ENCODE peak calls at places on chromosomes 5 and 9, in six cellular contexts. J is HCT116, D is stomach, R is heart left ventricle, Z is body of pancreas, T is uterus. I is an unnamed sample.
A peak's percentile ranks its signal among the peaks of the same experiment; 100 is the strongest.

GRCh38 chr9:104025945-104026344 is 68.2 kb upstream of the SMC2 start:
- DNase-seq in D (no peak), Z (no peak), T (no peak), R (no peak), J (no peak), I (no peak)

GRCh38 chr9:99104459-99105151 is at the start of gene TGFBR1:
- DNase-seq in J (peak; percentile 73), T (peak; percentile 95), D (peak; percentile 94), R (peak; percentile 96), Z (peak; percentile 93), I (peak; percentile 99)

GRCh38 chr5:1409386-1410110 is 35.7 kb downstream of the SLC6A3 start:
- DNase-seq in Z (no peak), R (no peak), J (no peak), D (no peak), T (no peak), I (peak; percentile 47)

GRCh38 chr5:69512740-69513260 is 20.2 kb downstream of the OCLN start:
- DNase-seq in D (no peak), T (no peak), J (no peak), Z (no peak), R (no peak), I (no peak)

GRCh38 chr9:79145442-79145841 is 426.3 kb upstream of the TLE4 start:
- DNase-seq in D (no peak), J (no peak), R (no peak), Z (no peak), T (no peak), I (no peak)

GRCh38 chr9:112000743-112001142 is 104.1 kb downstream of the UGCG start:
- DNase-seq in T (no peak), Z (no peak), D (no peak), J (no peak), R (no peak), I (no peak)

GRCh38 chr5:122882836-122883235 is 37.4 kb downstream of the SNX24 start:
- DNase-seq in D (no peak), J (no peak), T (no peak), Z (no peak), R (no peak), I (peak; percentile 35)

GRCh38 chr5:130323804-130324454 is 419.7 kb downstream of the CHSY3 start:
- DNase-seq in D (no peak), T (no peak), Z (no peak), R (no peak), J (no peak), I (no peak)

GRCh38 chr9:134366223-134367031 is 40.2 kb downstream of the RXRA start:
- DNase-seq in R (peak; percentile 95), Z (peak; percentile 94), T (peak; percentile 91), J (no peak), D (peak; percentile 91), I (peak; percentile 97)

GRCh38 chr5:54655266-54655665 is 137.7 kb downstream of the SNX18 start:
- DNase-seq in R (no peak), J (no peak), T (no peak), D (no peak), Z (no peak), I (no peak)

GRCh38 chr9:98146101-98146991 is 27.3 kb upstream of the TRIM14 start:
- DNase-seq in R (no peak), J (no peak), D (peak; percentile 92), T (no peak), Z (peak; percentile 89), I (peak; percentile 81)

GRCh38 chr9:91795500-91796241 is 154.4 kb downstream of the ROR2 start:
- DNase-seq in Z (no peak), J (peak; percentile 71), R (no peak), T (no peak), D (no peak), I (no peak)

GRCh38 chr5:159552751-159553150 is 222.5 kb upstream of the IL12B start:
- DNase-seq in R (no peak), Z (no peak), T (no peak), D (no peak), J (no peak), I (peak; percentile 15)

GRCh38 chr9:131043097-131043496 is 34.1 kb downstream of the LAMC3 start:
- DNase-seq in Z (no peak), R (no peak), D (no peak), T (no peak), J (no peak), I (no peak)

GRCh38 chr5:107801061-107801460 is 130.3 kb upstream of the EFNA5 start:
- DNase-seq in D (no peak), T (no peak), Z (no peak), R (no peak), J (no peak), I (no peak)

GRCh38 chr9:32426278-32426939 is 42.0 kb downstream of the ACO1 start:
- DNase-seq in Z (peak; percentile 91), J (no peak), D (peak; percentile 68), R (no peak), T (no peak), I (no peak)

GRCh38 chr5:163916376-163916775 is 411.0 kb downstream of the MAT2B start:
- DNase-seq in Z (peak; percentile 58), J (no peak), T (no peak), R (no peak), D (no peak), I (no peak)

DNA sequence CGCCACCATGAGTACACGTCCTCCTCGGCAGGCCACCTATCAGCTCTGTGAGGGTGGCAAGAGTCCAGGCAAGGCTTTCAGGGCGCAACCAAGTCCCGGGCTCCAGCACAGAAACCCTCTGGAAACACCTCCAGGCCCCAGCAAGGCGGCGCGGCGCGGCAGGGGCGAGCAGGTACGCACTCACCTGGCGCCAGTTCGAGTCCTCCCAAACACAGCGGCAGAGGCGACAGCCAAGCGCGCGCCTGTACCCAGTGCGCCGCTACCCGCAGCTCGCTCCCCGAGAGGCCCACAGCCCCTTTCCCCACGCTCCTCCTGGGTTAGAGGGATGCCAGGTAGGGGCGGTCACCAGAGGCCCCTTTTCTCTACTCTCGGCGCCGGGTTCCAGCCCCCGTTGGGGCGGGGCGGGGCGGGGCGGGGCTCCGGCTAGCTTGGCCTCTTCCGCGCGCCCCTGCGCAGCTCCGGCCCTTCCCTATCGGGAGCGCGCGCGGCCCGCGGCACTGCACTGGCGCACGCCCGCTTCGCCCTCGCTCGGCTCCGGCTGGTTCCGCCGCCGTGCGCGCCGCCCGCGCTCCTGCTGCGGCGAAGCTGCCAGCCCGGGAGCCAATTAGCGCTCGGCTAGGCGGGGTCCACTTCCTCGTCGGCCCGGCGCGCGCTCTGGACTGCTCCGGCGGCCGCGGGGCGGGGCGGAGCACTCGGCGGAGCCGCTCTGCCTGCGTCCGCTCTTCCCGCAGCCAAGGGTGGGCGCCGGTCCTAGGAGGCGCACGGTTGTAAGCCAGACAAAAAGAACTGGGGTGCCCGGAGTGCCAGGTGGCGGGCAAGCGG is at the start of the genes NMRK1 and OSTF1:
- DNase-seq in D (peak; percentile 97), J (peak; percentile 90), R (peak; percentile 97), Z (peak; percentile 96), T (peak; percentile 96), I (peak; percentile 97)
- TF ChIP-seq POLR2A in D (peak; percentile 92), J (peak; percentile 70), R (peak; percentile 90), Z (peak; percentile 92), T (peak; percentile 70), I (peak; percentile 84)

GRCh38 chr9:129497837-129498450 is 123.0 kb downstream of the C9orf50 start:
- DNase-seq in D (no peak), T (peak; percentile 45), J (no peak), Z (no peak), R (no peak), I (no peak)

GRCh38 chr9:129494113-129494789 is 126.7 kb downstream of the C9orf50 start:
- DNase-seq in T (peak; percentile 26), Z (peak; percentile 90), J (no peak), D (peak; percentile 76), R (peak; percentile 19), I (no peak)

GRCh38 chr9:129497064-129497836 is 123.7 kb downstream of the C9orf50 start:
- DNase-seq in D (no peak), Z (peak; percentile 48), R (no peak), J (no peak), T (peak; percentile 69), I (no peak)

GRCh38 chr9:129495422-129496186 is 125.3 kb downstream of the C9orf50 start:
- DNase-seq in D (peak; percentile 96), R (peak; percentile 97), J (peak; percentile 82), T (peak; percentile 97), Z (peak; percentile 97), I (peak; percentile 75)

DNA sequence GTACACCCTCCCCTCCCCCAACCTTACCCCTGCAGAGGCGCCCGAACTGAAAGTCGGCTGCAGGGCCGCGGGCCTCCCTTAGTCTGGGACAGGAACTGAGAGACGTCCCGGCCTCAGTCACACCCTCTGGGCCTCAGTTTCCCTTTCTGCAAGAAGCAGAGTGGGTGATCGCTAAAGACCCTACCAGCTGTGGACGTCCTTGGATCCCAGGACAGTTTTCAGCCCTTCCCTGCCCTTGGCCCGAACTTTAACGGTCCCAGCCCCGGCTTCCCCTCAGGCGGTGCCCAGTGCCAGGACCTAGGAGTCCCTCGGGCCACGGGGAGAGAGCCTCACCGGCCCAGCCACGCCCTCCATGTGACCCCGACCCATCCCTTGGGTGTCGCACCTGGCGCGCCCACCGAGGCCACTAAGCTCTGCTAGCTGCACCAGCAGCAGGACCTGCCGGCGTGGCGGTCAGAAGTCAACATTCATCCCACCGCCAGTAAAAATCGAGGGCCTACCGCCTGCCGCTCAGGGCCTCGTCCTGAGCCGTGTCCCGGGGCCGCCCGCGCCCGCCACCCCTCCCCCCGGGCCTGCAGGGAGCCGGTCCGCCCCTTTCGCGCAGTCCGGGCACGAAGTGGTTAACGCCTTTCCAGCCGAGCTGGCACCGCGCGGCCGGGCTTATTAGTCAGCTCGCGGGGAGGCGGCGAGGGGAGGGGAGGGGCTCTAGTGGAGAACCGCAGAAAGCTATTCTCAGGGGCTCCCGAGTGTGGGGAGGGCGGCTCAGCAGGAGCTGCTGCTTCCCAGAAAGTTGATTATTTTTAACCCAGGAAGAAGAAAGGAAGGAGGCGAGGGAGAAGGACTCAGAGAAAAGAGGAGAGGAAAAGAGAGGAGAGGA is 124.5 kb downstream of the C9orf50 start:
- DNase-seq in T (peak; percentile 95), Z (peak; percentile 97), J (peak; percentile 72), R (peak; percentile 98), D (peak; percentile 96), I (no peak)
- TF ChIP-seq POLR2A in T (peak; percentile 88), Z (no peak), J (no peak), R (peak; percentile 86), D (peak; percentile 75), I (peak; percentile 17)

GRCh38 chr5:10565785-10566506 is 2.1 kb downstream of the ANKRD33B start:
- DNase-seq in R (no peak), D (no peak), J (no peak), T (no peak), Z (no peak), I (no peak)
- TF ChIP-seq POLR2A in R (no peak), D (no peak), J (no peak), T (no peak), Z (no peak), I (no peak)

GRCh38 chr5:170738840-170739239 is 44.7 kb upstream of the GABRP start:
- DNase-seq in D (no peak), Z (peak; percentile 43), T (no peak), R (no peak), J (no peak), I (no peak)

GRCh38 chr5:170739446-170739845 is 44.1 kb upstream of the GABRP start:
- DNase-seq in D (no peak), Z (no peak), T (no peak), J (no peak), R (no peak), I (no peak)

GRCh38 chr5:170740586-170741205 is 42.8 kb upstream of the GABRP start:
- DNase-seq in D (no peak), T (no peak), J (no peak), Z (no peak), R (no peak), I (no peak)

GRCh38 chr5:170736966-170737365 is 46.6 kb upstream of the GABRP start:
- DNase-seq in J (no peak), D (no peak), T (no peak), R (no peak), Z (no peak), I (no peak)

GRCh38 chr5:170737591-170737990 is 45.9 kb upstream of the GABRP start:
- DNase-seq in T (no peak), D (no peak), Z (no peak), J (no peak), R (no peak), I (no peak)
- TF ChIP-seq POLR2A in T (no peak), D (no peak), Z (no peak), J (no peak), R (no peak), I (no peak)

I was measured in H54.